ENCODE peak calls at places on chromosomes 13 and 19, in five cellular contexts. X is tibial artery; U is effector memory CD4-positive, alpha-beta T cell; L is OCI-LY7; Q is cardiac muscle cell. D is an unnamed sample.

GRCh38 chr13:94967183-94968039 is 255.1 kb upstream of the SOX21 start:
- DNase-seq in X (no peak), U (no peak), L (no peak), Q (peak; percentile 56), D (no peak)

GRCh38 chr13:49097374-49097773 is 121.7 kb downstream of the FNDC3A start:
- DNase-seq in X (no peak), U (no peak), L (no peak), Q (no peak), D (no peak)

GRCh38 chr19:42066075-42066754 is 3.8 kb downstream of the GRIK5 start:
- DNase-seq in X (no peak), U (no peak), L (no peak), Q (no peak), D (peak; percentile 47)

GRCh38 chr13:90717451-90717936 is 630.0 kb upstream of the MIR17HG start:
- DNase-seq in X (no peak), U (no peak), L (no peak), Q (peak; percentile 4), D (no peak)

GRCh38 chr19:41521860-41522555 is 54.0 kb upstream of the CEACAM21 start:
- DNase-seq in X (no peak), U (peak; percentile 27), L (no peak), Q (peak; percentile 2), D (no peak)

GRCh38 chr13:85314686-85315085 is 484.5 kb downstream of the SLITRK6 start:
- DNase-seq in X (no peak), U (no peak), L (no peak), Q (no peak), D (no peak)

GRCh38 chr13:60167121-60167520 is 3.4 kb upstream of the DIAPH3 start:
- DNase-seq in X (no peak), U (no peak), L (no peak), Q (no peak), D (no peak)

GRCh38 chr19:51571599-51571998 is 516 bp downstream of the ZNF175 start:
- DNase-seq in X (no peak), U (no peak), L (no peak), Q (no peak), D (no peak)

GRCh38 chr13:43787998-43788397 is 1.2 kb upstream of the ENOX1 start:
- DNase-seq in X (no peak), U (no peak), L (peak; percentile 11), Q (no peak), D (no peak)
- H3K4me3 ChIP-seq in X (no peak overlapping the region), U (no peak overlapping the region), L (peak overlapping the region; percentile 70), Q (no peak overlapping the region), D (no peak overlapping the region)

DNA sequence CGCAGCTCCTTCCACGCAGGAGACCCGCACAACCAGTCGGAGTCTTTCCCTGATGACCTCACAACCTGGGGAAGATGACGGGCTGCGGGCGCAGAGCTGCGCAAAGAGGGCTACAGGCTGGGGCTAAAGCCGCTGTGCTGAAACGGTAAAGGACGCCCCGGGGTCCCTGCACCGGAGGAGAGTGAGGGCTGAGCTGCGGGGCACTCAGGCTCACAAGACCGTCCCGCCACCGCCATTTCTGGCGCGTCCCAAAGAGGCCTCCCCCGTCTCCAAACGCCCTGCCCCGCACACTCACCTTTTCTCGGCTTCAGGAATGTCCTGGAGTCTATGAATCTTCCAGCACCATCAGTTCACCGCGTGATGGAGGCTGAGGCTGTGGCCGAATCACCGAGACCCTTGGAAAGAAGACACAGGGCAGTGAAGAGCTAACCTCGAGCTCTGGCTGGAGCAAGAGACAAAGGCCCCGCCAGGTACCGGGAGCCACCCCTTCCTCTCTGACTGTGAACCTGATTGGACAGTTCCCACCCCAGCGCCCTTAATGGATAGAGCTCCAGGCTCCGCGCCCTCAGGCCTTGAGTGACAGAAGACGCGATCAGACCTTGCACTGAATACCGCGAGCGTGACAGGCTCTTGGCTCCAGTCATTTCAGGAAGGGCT is 41.8 kb upstream of the ZNF429 start:
- DNase-seq in X (no peak), U (no peak), L (no peak), Q (peak; percentile 92), D (no peak)
- H3K4me3 ChIP-seq in X (no peak overlapping the region), U (peak overlapping the region; percentile 18), L (no peak overlapping the region), Q (peak overlapping the region; percentile 66), D (no peak overlapping the region)

GRCh38 chr19:1387684-1388636 is 4.3 kb downstream of the NDUFS7 start:
- DNase-seq in X (no peak), U (no peak), L (no peak), Q (no peak), D (no peak)
- H3K4me3 ChIP-seq in X (no peak overlapping the region), U (no peak overlapping the region), L (no peak overlapping the region), Q (no peak overlapping the region), D (no peak overlapping the region)

DNA sequence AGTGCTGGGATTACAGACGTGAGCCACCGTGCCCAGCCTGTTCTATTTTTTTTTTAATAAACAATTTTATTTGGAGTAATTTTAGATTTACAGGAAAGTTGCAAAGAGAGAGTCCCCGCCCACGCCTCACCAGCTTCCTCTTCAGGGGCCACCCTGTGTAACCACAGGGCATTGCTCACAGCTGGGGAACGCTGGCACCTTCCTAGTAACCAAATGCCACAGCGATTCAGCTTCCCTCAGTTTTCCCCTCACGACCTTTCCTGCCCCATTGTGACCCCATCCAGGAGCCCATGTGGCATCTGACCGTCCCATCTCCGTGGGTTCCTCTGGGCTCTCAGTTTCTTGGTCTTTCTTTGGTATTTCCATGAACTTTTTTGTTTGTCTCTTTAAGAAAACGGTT is 83.9 kb downstream of the GNG7 start:
- DNase-seq in X (peak; percentile 83), U (peak; percentile 43), L (peak; percentile 71), Q (no peak), D (peak; percentile 82)
- H3K4me3 ChIP-seq in X (no peak overlapping the region), U (peak overlapping the region; percentile 20), L (peak overlapping the region; percentile 42), Q (no peak overlapping the region), D (peak overlapping the region; percentile 13)

DNA sequence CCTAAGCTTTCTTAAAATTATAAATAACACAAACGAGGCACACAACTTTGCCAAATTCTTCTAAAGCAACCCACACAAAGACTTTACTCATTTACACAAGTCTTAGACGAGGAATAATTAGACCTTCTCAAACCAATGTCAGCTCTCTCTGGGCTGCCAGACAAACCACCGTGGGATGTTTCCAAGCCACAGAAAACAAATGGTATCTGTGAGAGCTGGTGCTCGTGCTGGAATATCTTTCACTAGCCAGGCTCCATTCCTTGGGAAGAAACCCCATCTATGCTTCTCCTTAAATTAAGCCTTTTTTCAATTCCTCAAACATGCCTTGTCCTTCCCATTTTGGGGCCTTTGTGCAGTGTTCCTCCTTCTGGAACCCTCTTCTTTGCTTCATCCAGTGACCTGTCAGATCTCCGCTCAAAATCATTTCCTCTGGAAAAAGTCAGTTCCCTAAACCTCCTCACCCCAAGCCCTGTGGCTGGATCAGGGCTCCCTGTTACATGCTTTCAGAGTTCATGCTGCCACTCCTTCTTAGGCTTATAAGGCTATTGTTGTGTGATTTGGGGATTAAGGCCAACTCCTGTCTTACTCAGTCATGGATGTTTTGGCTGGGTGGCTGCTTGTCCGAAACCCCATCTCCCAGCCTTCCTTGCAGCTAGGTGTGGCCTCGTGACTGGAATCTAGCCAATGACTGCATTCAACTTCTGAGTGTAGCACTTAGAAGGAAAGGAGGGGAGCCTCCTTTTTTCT is 64.2 kb upstream of the GTF2F2 start:
- DNase-seq in X (no peak), U (no peak), L (no peak), Q (no peak), D (no peak)
- H3K4me3 ChIP-seq in X (no peak overlapping the region), U (no peak overlapping the region), L (no peak overlapping the region), Q (no peak overlapping the region), D (no peak overlapping the region)